ENCODE peak calls at places on chromosomes 6 and 20, in five cellular contexts. S is stimulated activated CD4-positive, alpha-beta T cell treated with anti-CD3 and anti-CD28 coated beads, Interleukin-2, amount 100 ng/mL, for 24 hours; H is PC-3; A is AG20443; N is cardiac septum. P is an unnamed sample.

GRCh38 chr6:16482702-16483314 is 244.4 kb downstream of the GMPR start:
- DNase-seq in S (no peak), H (no peak), A (no peak), N (no peak), P (no peak)

GRCh38 chr20:1383621-1384404 is 9.0 kb downstream of the FKBP1A start:
- DNase-seq in S (no peak), H (peak), A (no peak), N (no peak), P (no peak)

GRCh38 chr6:46555129-46555528 is 63.9 kb upstream of the RCAN2 start:
- DNase-seq in S (no peak), H (no peak), A (no peak), N (no peak), P (no peak)

GRCh38 chr20:61976650-61977332 is 88.9 kb downstream of the TAF4 start:
- DNase-seq in S (no peak), H (no peak), A (no peak), N (peak), P (no peak)

GRCh38 chr20:37298190-37298939 is 8.9 kb downstream of the MANBAL start:
- DNase-seq in S (no peak), H (peak), A (no peak), N (no peak), P (no peak)

GRCh38 chr6:110654096-110654820 is 161.0 kb downstream of the CDK19 start:
- DNase-seq in S (no peak), H (peak), A (no peak), N (no peak), P (peak)

GRCh38 chr6:29968130-29968529 is 25.8 kb downstream of the HLA-A start:
- DNase-seq in S (no peak), H (peak), A (no peak), N (no peak), P (no peak)

GRCh38 chr6:131694832-131695426 is 6.3 kb downstream of the OR2A4 start:
- DNase-seq in S (peak), H (peak), A (peak), N (no peak), P (peak)

GRCh38 chr6:63565727-63566625 is 6.3 kb upstream of the LOC128125822 start:
- DNase-seq in S (no peak), H (no peak), A (no peak), N (no peak), P (no peak)

GRCh38 chr6:99605074-99605726 is 1.4 kb upstream of the PRDM13 start:
- DNase-seq in S (no peak), H (no peak), A (no peak), N (no peak), P (no peak)

GRCh38 chr6:87907521-87907920 is 140.1 kb upstream of the SPACA1 start:
- DNase-seq in S (no peak), H (no peak), A (peak), N (no peak), P (no peak)

GRCh38 chr6:168851460-168852103 is 402.1 kb downstream of the THBS2 start:
- DNase-seq in S (no peak), H (peak), A (no peak), N (no peak), P (no peak)

GRCh38 chr6:4459032-4459431 is 317.2 kb upstream of the CDYL start:
- DNase-seq in S (no peak), H (peak), A (peak), N (no peak), P (no peak)

GRCh38 chr20:44561876-44562275 is 20.5 kb upstream of the PKIG start:
- DNase-seq in S (no peak), H (no peak), A (no peak), N (no peak), P (no peak)

GRCh38 chr6:107069631-107070548 is 41.9 kb downstream of the MTRES1 start:
- DNase-seq in S (no peak), H (no peak), A (no peak), N (no peak), P (no peak)

GRCh38 chr20:7106910-7107309 is 339.4 kb downstream of the BMP2 start:
- DNase-seq in S (no peak), H (no peak), A (no peak), N (no peak), P (no peak)

GRCh38 chr6:43504756-43505593 is 5.2 kb downstream of the LRRC73 start:
- DNase-seq in S (no peak), H (no peak), A (no peak), N (no peak), P (no peak)

GRCh38 chr6:79307321-79308036 is 73.0 kb upstream of the HMGN3 start:
- DNase-seq in S (no peak), H (peak), A (no peak), N (no peak), P (no peak)

GRCh38 chr6:16413399-16413798 is 175.0 kb downstream of the GMPR start:
- DNase-seq in S (peak), H (no peak), A (no peak), N (no peak), P (no peak)

GRCh38 chr6:14464716-14465115 is 347.1 kb downstream of the CD83 start:
- DNase-seq in S (no peak), H (no peak), A (no peak), N (no peak), P (no peak)

GRCh38 chr6:87918461-87918941 is 129.1 kb upstream of the SPACA1 start:
- DNase-seq in S (no peak), H (no peak), A (no peak), N (no peak), P (no peak)

GRCh38 chr6:142867355-142867801 is 77.6 kb downstream of the HIVEP2 start:
- DNase-seq in S (no peak), H (no peak), A (no peak), N (no peak), P (no peak)

GRCh38 chr6:105553174-105553573 is 150.3 kb upstream of the PREP start:
- DNase-seq in S (no peak), H (peak), A (no peak), N (no peak), P (no peak)

GRCh38 chr6:4788953-4789584 is 12.9 kb downstream of the CDYL start:
- DNase-seq in S (no peak), H (no peak), A (no peak), N (no peak), P (no peak)

GRCh38 chr6:143556529-143556928 is 45.0 kb upstream of the FUCA2 start:
- DNase-seq in S (no peak), H (no peak), A (peak), N (no peak), P (no peak)

GRCh38 chr6:87661503-87661902 is 40.5 kb downstream of the AKIRIN2 start:
- DNase-seq in S (no peak), H (no peak), A (peak), N (no peak), P (no peak)

GRCh38 chr6:42429042-42429574 is 22.6 kb downstream of the TRERF1 start:
- DNase-seq in S (no peak), H (no peak), A (no peak), N (no peak), P (no peak)